ENCODE peak calls at places on chromosomes 16 and 17, in nine cellular contexts. One of them, this sample, is unnamed.

GRCh38 chr17:57257911-57258885 is 1.9 kb downstream of the MSI2 start:
- DNase-seq in fibroblast of the aortic adventitia: peak
- DNase-seq in Panc1: no peak
- DNase-seq in skeletal muscle cell: no peak
- DNase-seq in dorsolateral prefrontal cortex: no peak
- DNase-seq in fibroblast of pulmonary artery: peak
- DNase-seq in prostate gland: no peak
- DNase-seq in NB4: peak
- DNase-seq in fibroblast of lung: peak
- DNase-seq in this sample: no peak

GRCh38 chr17:27218041-27218440 is 75.9 kb upstream of the WSB1 start:
- DNase-seq in dorsolateral prefrontal cortex: no peak
- DNase-seq in Panc1: no peak
- DNase-seq in skeletal muscle cell: no peak
- DNase-seq in fibroblast of pulmonary artery: no peak
- DNase-seq in fibroblast of the aortic adventitia: no peak
- DNase-seq in NB4: no peak
- DNase-seq in fibroblast of lung: no peak
- DNase-seq in prostate gland: no peak
- DNase-seq in this sample: no peak

GRCh38 chr16:70438325-70438982 is 446 bp downstream of the ST3GAL2 start:
- DNase-seq in NB4: peak
- DNase-seq in fibroblast of the aortic adventitia: no peak
- DNase-seq in dorsolateral prefrontal cortex: no peak
- DNase-seq in fibroblast of pulmonary artery: no peak
- DNase-seq in prostate gland: no peak
- DNase-seq in fibroblast of lung: peak
- DNase-seq in Panc1: no peak
- DNase-seq in skeletal muscle cell: no peak
- DNase-seq in this sample: no peak

GRCh38 chr17:68318103-68318991 is 27.1 kb downstream of the ARSG start:
- DNase-seq in NB4: peak
- DNase-seq in fibroblast of the aortic adventitia: peak
- DNase-seq in Panc1: peak
- DNase-seq in prostate gland: no peak
- DNase-seq in fibroblast of pulmonary artery: peak
- DNase-seq in dorsolateral prefrontal cortex: no peak
- DNase-seq in fibroblast of lung: peak
- DNase-seq in skeletal muscle cell: peak
- DNase-seq in this sample: peak

GRCh38 chr16:74699666-74700065 is 996 bp downstream of the MLKL start:
- DNase-seq in fibroblast of the aortic adventitia: no peak
- DNase-seq in NB4: peak
- DNase-seq in Panc1: no peak
- DNase-seq in dorsolateral prefrontal cortex: no peak
- DNase-seq in fibroblast of pulmonary artery: no peak
- DNase-seq in skeletal muscle cell: no peak
- DNase-seq in prostate gland: no peak
- DNase-seq in fibroblast of lung: no peak
- DNase-seq in this sample: no peak

GRCh38 chr17:80101946-80102706 is 745 bp downstream of the GAA start:
- DNase-seq in dorsolateral prefrontal cortex: no peak
- DNase-seq in Panc1: no peak
- DNase-seq in NB4: peak
- DNase-seq in fibroblast of pulmonary artery: peak
- DNase-seq in prostate gland: no peak
- DNase-seq in fibroblast of lung: peak
- DNase-seq in skeletal muscle cell: no peak
- DNase-seq in fibroblast of the aortic adventitia: peak
- DNase-seq in this sample: no peak

GRCh38 chr16:80441935-80442334 is 98.9 kb upstream of the DYNLRB2 start:
- DNase-seq in fibroblast of pulmonary artery: no peak
- DNase-seq in NB4: no peak
- DNase-seq in Panc1: no peak
- DNase-seq in prostate gland: no peak
- DNase-seq in skeletal muscle cell: no peak
- DNase-seq in fibroblast of lung: no peak
- DNase-seq in fibroblast of the aortic adventitia: no peak
- DNase-seq in dorsolateral prefrontal cortex: no peak
- DNase-seq in this sample: no peak

GRCh38 chr17:2034806-2035548 is 5.0 kb downstream of the DPH1 start:
- DNase-seq in NB4: no peak
- DNase-seq in fibroblast of pulmonary artery: peak
- DNase-seq in prostate gland: no peak
- DNase-seq in dorsolateral prefrontal cortex: no peak
- DNase-seq in fibroblast of lung: peak
- DNase-seq in skeletal muscle cell: peak
- DNase-seq in Panc1: no peak
- DNase-seq in fibroblast of the aortic adventitia: peak
- DNase-seq in this sample: no peak

GRCh38 chr16:24754543-24754942 is 25.1 kb downstream of the TNRC6A start:
- DNase-seq in prostate gland: no peak
- DNase-seq in NB4: no peak
- DNase-seq in dorsolateral prefrontal cortex: no peak
- DNase-seq in Panc1: no peak
- DNase-seq in fibroblast of the aortic adventitia: no peak
- DNase-seq in fibroblast of lung: no peak
- DNase-seq in skeletal muscle cell: no peak
- DNase-seq in fibroblast of pulmonary artery: no peak
- DNase-seq in this sample: no peak

GRCh38 chr17:13865650-13866049 is 203.7 kb upstream of the COX10 start:
- DNase-seq in fibroblast of the aortic adventitia: no peak
- DNase-seq in dorsolateral prefrontal cortex: no peak
- DNase-seq in NB4: no peak
- DNase-seq in prostate gland: no peak
- DNase-seq in fibroblast of pulmonary artery: no peak
- DNase-seq in fibroblast of lung: peak
- DNase-seq in skeletal muscle cell: no peak
- DNase-seq in Panc1: no peak
- DNase-seq in this sample: no peak

GRCh38 chr17:78122221-78122990 is 6.1 kb downstream of the TMC6 start:
- DNase-seq in NB4: no peak
- DNase-seq in prostate gland: no peak
- DNase-seq in skeletal muscle cell: no peak
- DNase-seq in fibroblast of pulmonary artery: no peak
- DNase-seq in dorsolateral prefrontal cortex: no peak
- DNase-seq in fibroblast of the aortic adventitia: no peak
- DNase-seq in fibroblast of lung: no peak
- DNase-seq in Panc1: no peak
- DNase-seq in this sample: no peak

GRCh38 chr17:56985371-56986162 is 7.6 kb downstream of the SCPEP1 start:
- DNase-seq in fibroblast of lung: no peak
- DNase-seq in prostate gland: no peak
- DNase-seq in Panc1: no peak
- DNase-seq in NB4: peak
- DNase-seq in fibroblast of pulmonary artery: no peak
- DNase-seq in skeletal muscle cell: no peak
- DNase-seq in fibroblast of the aortic adventitia: no peak
- DNase-seq in dorsolateral prefrontal cortex: no peak
- DNase-seq in this sample: no peak

GRCh38 chr17:15264542-15264941 is 584 bp downstream of the PMP22 start:
- DNase-seq in Panc1: no peak
- DNase-seq in fibroblast of the aortic adventitia: no peak
- DNase-seq in prostate gland: peak
- DNase-seq in fibroblast of lung: no peak
- DNase-seq in NB4: no peak
- DNase-seq in skeletal muscle cell: no peak
- DNase-seq in dorsolateral prefrontal cortex: no peak
- DNase-seq in fibroblast of pulmonary artery: no peak
- DNase-seq in this sample: no peak

GRCh38 chr17:6580628-6581027 is 24.3 kb upstream of the PITPNM3 start:
- DNase-seq in fibroblast of pulmonary artery: no peak
- DNase-seq in prostate gland: no peak
- DNase-seq in dorsolateral prefrontal cortex: no peak
- DNase-seq in Panc1: no peak
- DNase-seq in fibroblast of the aortic adventitia: no peak
- DNase-seq in NB4: no peak
- DNase-seq in skeletal muscle cell: no peak
- DNase-seq in fibroblast of lung: no peak
- DNase-seq in this sample: no peak

GRCh38 chr16:22225060-22225459 is 19.0 kb downstream of the EEF2K start:
- DNase-seq in fibroblast of the aortic adventitia: no peak
- DNase-seq in fibroblast of pulmonary artery: no peak
- DNase-seq in fibroblast of lung: no peak
- DNase-seq in prostate gland: peak
- DNase-seq in skeletal muscle cell: no peak
- DNase-seq in NB4: no peak
- DNase-seq in Panc1: no peak
- DNase-seq in dorsolateral prefrontal cortex: peak
- DNase-seq in this sample: no peak

GRCh38 chr17:54891176-54891821 is 9.4 kb upstream of the TOM1L1 start:
- DNase-seq in NB4: peak
- DNase-seq in dorsolateral prefrontal cortex: peak
- DNase-seq in prostate gland: peak
- DNase-seq in Panc1: no peak
- DNase-seq in fibroblast of the aortic adventitia: peak
- DNase-seq in skeletal muscle cell: peak
- DNase-seq in fibroblast of lung: peak
- DNase-seq in fibroblast of pulmonary artery: peak
- DNase-seq in this sample: peak

GRCh38 chr16:88383401-88384221 is 852 bp downstream of the ZNF469 start:
- DNase-seq in fibroblast of the aortic adventitia: peak
- DNase-seq in skeletal muscle cell: no peak
- DNase-seq in fibroblast of lung: peak
- DNase-seq in fibroblast of pulmonary artery: peak
- DNase-seq in NB4: no peak
- DNase-seq in Panc1: no peak
- DNase-seq in prostate gland: no peak
- DNase-seq in dorsolateral prefrontal cortex: no peak
- DNase-seq in this sample: no peak
- H3K4me3 ChIP-seq in fibroblast of the aortic adventitia: peak
- H3K4me3 ChIP-seq in skeletal muscle cell: peak
- H3K4me3 ChIP-seq in fibroblast of lung: peak
- H3K4me3 ChIP-seq in fibroblast of pulmonary artery: peak
- H3K4me3 ChIP-seq in NB4: no peak
- H3K4me3 ChIP-seq in Panc1: peak
- H3K4me3 ChIP-seq in prostate gland: peak
- H3K4me3 ChIP-seq in dorsolateral prefrontal cortex: peak
- H3K4me3 ChIP-seq in this sample: peak

GRCh38 chr17:49646391-49647255 is 31.3 kb downstream of the SPOP start:
- DNase-seq in Panc1: peak
- DNase-seq in fibroblast of the aortic adventitia: peak
- DNase-seq in fibroblast of lung: peak
- DNase-seq in fibroblast of pulmonary artery: peak
- DNase-seq in NB4: no peak
- DNase-seq in dorsolateral prefrontal cortex: no peak
- DNase-seq in prostate gland: no peak
- DNase-seq in skeletal muscle cell: peak
- DNase-seq in this sample: no peak
- H3K4me3 ChIP-seq in Panc1: peak
- H3K4me3 ChIP-seq in fibroblast of the aortic adventitia: peak
- H3K4me3 ChIP-seq in fibroblast of lung: no peak
- H3K4me3 ChIP-seq in fibroblast of pulmonary artery: peak
- H3K4me3 ChIP-seq in NB4: no peak
- H3K4me3 ChIP-seq in dorsolateral prefrontal cortex: no peak
- H3K4me3 ChIP-seq in prostate gland: no peak
- H3K4me3 ChIP-seq in skeletal muscle cell: peak
- H3K4me3 ChIP-seq in this sample: peak

GRCh38 chr17:7927596-7927995 is 2.1 kb downstream of the KCNAB3 start:
- DNase-seq in fibroblast of pulmonary artery: no peak
- DNase-seq in fibroblast of lung: no peak
- DNase-seq in skeletal muscle cell: no peak
- DNase-seq in prostate gland: no peak
- DNase-seq in dorsolateral prefrontal cortex: no peak
- DNase-seq in NB4: no peak
- DNase-seq in Panc1: no peak
- DNase-seq in fibroblast of the aortic adventitia: no peak
- DNase-seq in this sample: no peak

GRCh38 chr17:7922499-7923289 is 6.6 kb upstream of the RNF227 start:
- DNase-seq in dorsolateral prefrontal cortex: peak
- DNase-seq in fibroblast of the aortic adventitia: peak
- DNase-seq in skeletal muscle cell: peak
- DNase-seq in NB4: no peak
- DNase-seq in Panc1: no peak
- DNase-seq in fibroblast of lung: peak
- DNase-seq in fibroblast of pulmonary artery: peak
- DNase-seq in prostate gland: peak
- DNase-seq in this sample: no peak

DNA sequence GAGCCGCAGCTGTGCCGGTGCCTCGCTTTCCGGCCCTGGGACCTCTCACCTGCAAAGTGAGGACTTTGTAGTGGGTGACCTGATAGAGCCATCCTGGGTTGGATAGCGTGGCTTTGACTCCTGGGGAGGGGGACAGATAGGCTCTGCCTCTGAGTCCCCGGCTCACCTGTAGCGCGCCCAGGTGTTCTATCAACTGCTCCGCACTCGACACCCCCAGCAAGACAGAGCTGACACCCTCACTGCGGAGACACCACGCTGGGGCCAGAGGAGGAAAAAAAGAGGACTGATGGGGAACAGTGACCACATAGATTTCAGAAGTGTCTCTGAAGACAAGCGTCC is 6.4 kb downstream of the KCNAB3 start:
- DNase-seq in fibroblast of lung: no peak
- DNase-seq in fibroblast of pulmonary artery: no peak
- DNase-seq in dorsolateral prefrontal cortex: no peak
- DNase-seq in skeletal muscle cell: no peak
- DNase-seq in NB4: no peak
- DNase-seq in prostate gland: no peak
- DNase-seq in fibroblast of the aortic adventitia: no peak
- DNase-seq in Panc1: no peak
- DNase-seq in this sample: no peak
- H3K4me3 ChIP-seq in fibroblast of lung: no peak
- H3K4me3 ChIP-seq in fibroblast of pulmonary artery: peak
- H3K4me3 ChIP-seq in dorsolateral prefrontal cortex: peak
- H3K4me3 ChIP-seq in skeletal muscle cell: peak
- H3K4me3 ChIP-seq in NB4: no peak
- H3K4me3 ChIP-seq in prostate gland: peak
- H3K4me3 ChIP-seq in fibroblast of the aortic adventitia: peak
- H3K4me3 ChIP-seq in Panc1: peak
- H3K4me3 ChIP-seq in this sample: peak

GRCh38 chr17:36937961-36938565 is 788 bp downstream of the LHX1 start:
- DNase-seq in fibroblast of lung: peak
- DNase-seq in skeletal muscle cell: no peak
- DNase-seq in dorsolateral prefrontal cortex: no peak
- DNase-seq in prostate gland: no peak
- DNase-seq in fibroblast of pulmonary artery: peak
- DNase-seq in Panc1: no peak
- DNase-seq in NB4: peak
- DNase-seq in fibroblast of the aortic adventitia: peak
- DNase-seq in this sample: no peak

GRCh38 chr17:36939059-36939943 is 2.0 kb downstream of the LHX1 start:
- DNase-seq in dorsolateral prefrontal cortex: no peak
- DNase-seq in prostate gland: no peak
- DNase-seq in NB4: peak
- DNase-seq in fibroblast of pulmonary artery: no peak
- DNase-seq in fibroblast of lung: no peak
- DNase-seq in fibroblast of the aortic adventitia: no peak
- DNase-seq in skeletal muscle cell: no peak
- DNase-seq in Panc1: no peak
- DNase-seq in this sample: no peak

GRCh38 chr17:36937001-36937960 is at the start of gene LHX1:
- DNase-seq in prostate gland: no peak
- DNase-seq in skeletal muscle cell: no peak
- DNase-seq in Panc1: no peak
- DNase-seq in fibroblast of lung: no peak
- DNase-seq in NB4: peak
- DNase-seq in fibroblast of pulmonary artery: no peak
- DNase-seq in dorsolateral prefrontal cortex: no peak
- DNase-seq in fibroblast of the aortic adventitia: no peak
- DNase-seq in this sample: no peak

GRCh38 chr17:36939944-36940312 is 2.7 kb downstream of the LHX1 start:
- DNase-seq in skeletal muscle cell: no peak
- DNase-seq in dorsolateral prefrontal cortex: no peak
- DNase-seq in fibroblast of lung: no peak
- DNase-seq in prostate gland: no peak
- DNase-seq in fibroblast of the aortic adventitia: no peak
- DNase-seq in fibroblast of pulmonary artery: no peak
- DNase-seq in NB4: no peak
- DNase-seq in Panc1: no peak
- DNase-seq in this sample: no peak

GRCh38 chr17:36938566-36939058 is 1.3 kb downstream of the LHX1 start:
- DNase-seq in fibroblast of pulmonary artery: no peak
- DNase-seq in fibroblast of the aortic adventitia: no peak
- DNase-seq in skeletal muscle cell: no peak
- DNase-seq in prostate gland: no peak
- DNase-seq in Panc1: no peak
- DNase-seq in fibroblast of lung: no peak
- DNase-seq in dorsolateral prefrontal cortex: no peak
- DNase-seq in NB4: peak
- DNase-seq in this sample: no peak
- H3K4me3 ChIP-seq in fibroblast of pulmonary artery: no peak
- H3K4me3 ChIP-seq in fibroblast of the aortic adventitia: no peak
- H3K4me3 ChIP-seq in skeletal muscle cell: no peak
- H3K4me3 ChIP-seq in prostate gland: no peak
- H3K4me3 ChIP-seq in Panc1: peak
- H3K4me3 ChIP-seq in fibroblast of lung: no peak
- H3K4me3 ChIP-seq in dorsolateral prefrontal cortex: no peak
- H3K4me3 ChIP-seq in NB4: no peak
- H3K4me3 ChIP-seq in this sample: peak

This sample was measured in retinal pigment epithelial cell.